ENCODE peak calls at places on chromosomes 1 and 21, in six cellular contexts. One of them, this sample, is unnamed.

GRCh38 chr1:178740924-178741323 is 15.9 kb downstream of the RALGPS2 start:
- ATAC-seq in left cardiac atrium: no peak
- ATAC-seq in stimulated activated naive B cell treated with anti-CD40 and anti-IgM and Interleukin-4, amounts not matched to agents 10 μg/mL and 1 μg/mL and 100 μg/mL, for 72 hours: no peak
- ATAC-seq in activated naive CD8-positive, alpha-beta T cell treated with anti-CD3 and anti-CD28 coated beads, Interleukin-2, amount 50 U/mL, for 24 hours: no peak
- ATAC-seq in PC-3: no peak
- ATAC-seq in activated CD4-positive, alpha-beta T cell treated with anti-CD3 and anti-CD28 coated beads for 36 hours: peak; percentile 39
- ATAC-seq in this sample: no peak

GRCh38 chr1:11109361-11109760 is 9.7 kb upstream of the EXOSC10 start:
- ATAC-seq in activated CD4-positive, alpha-beta T cell treated with anti-CD3 and anti-CD28 coated beads for 36 hours: no peak
- ATAC-seq in left cardiac atrium: no peak
- ATAC-seq in activated naive CD8-positive, alpha-beta T cell treated with anti-CD3 and anti-CD28 coated beads, Interleukin-2, amount 50 U/mL, for 24 hours: no peak
- ATAC-seq in stimulated activated naive B cell treated with anti-CD40 and anti-IgM and Interleukin-4, amounts not matched to agents 10 μg/mL and 1 μg/mL and 100 μg/mL, for 72 hours: no peak
- ATAC-seq in PC-3: no peak
- ATAC-seq in this sample: no peak

GRCh38 chr1:212678456-212679410 is 20.9 kb downstream of the BATF3 start:
- ATAC-seq in activated CD4-positive, alpha-beta T cell treated with anti-CD3 and anti-CD28 coated beads for 36 hours: peak; percentile 71
- ATAC-seq in stimulated activated naive B cell treated with anti-CD40 and anti-IgM and Interleukin-4, amounts not matched to agents 10 μg/mL and 1 μg/mL and 100 μg/mL, for 72 hours: peak; percentile 84
- ATAC-seq in left cardiac atrium: no peak
- ATAC-seq in PC-3: no peak
- ATAC-seq in activated naive CD8-positive, alpha-beta T cell treated with anti-CD3 and anti-CD28 coated beads, Interleukin-2, amount 50 U/mL, for 24 hours: peak; percentile 59
- ATAC-seq in this sample: peak; percentile 75

GRCh38 chr1:18452550-18452949 is 28.2 kb upstream of the KLHDC7A start:
- ATAC-seq in left cardiac atrium: no peak
- ATAC-seq in activated CD4-positive, alpha-beta T cell treated with anti-CD3 and anti-CD28 coated beads for 36 hours: peak; percentile 51
- ATAC-seq in PC-3: no peak
- ATAC-seq in activated naive CD8-positive, alpha-beta T cell treated with anti-CD3 and anti-CD28 coated beads, Interleukin-2, amount 50 U/mL, for 24 hours: peak; percentile 40
- ATAC-seq in stimulated activated naive B cell treated with anti-CD40 and anti-IgM and Interleukin-4, amounts not matched to agents 10 μg/mL and 1 μg/mL and 100 μg/mL, for 72 hours: peak; percentile 60
- ATAC-seq in this sample: peak; percentile 56

GRCh38 chr1:101112051-101112770 is 86.6 kb upstream of the DPH5 start:
- ATAC-seq in activated CD4-positive, alpha-beta T cell treated with anti-CD3 and anti-CD28 coated beads for 36 hours: peak; percentile 88
- ATAC-seq in activated naive CD8-positive, alpha-beta T cell treated with anti-CD3 and anti-CD28 coated beads, Interleukin-2, amount 50 U/mL, for 24 hours: peak; percentile 85
- ATAC-seq in left cardiac atrium: peak; percentile 86
- ATAC-seq in stimulated activated naive B cell treated with anti-CD40 and anti-IgM and Interleukin-4, amounts not matched to agents 10 μg/mL and 1 μg/mL and 100 μg/mL, for 72 hours: peak; percentile 100
- ATAC-seq in PC-3: no peak
- ATAC-seq in this sample: peak; percentile 95

GRCh38 chr1:46020005-46020404 is 112.4 kb downstream of the PIK3R3 start:
- ATAC-seq in activated naive CD8-positive, alpha-beta T cell treated with anti-CD3 and anti-CD28 coated beads, Interleukin-2, amount 50 U/mL, for 24 hours: no peak
- ATAC-seq in stimulated activated naive B cell treated with anti-CD40 and anti-IgM and Interleukin-4, amounts not matched to agents 10 μg/mL and 1 μg/mL and 100 μg/mL, for 72 hours: no peak
- ATAC-seq in left cardiac atrium: no peak
- ATAC-seq in PC-3: no peak
- ATAC-seq in activated CD4-positive, alpha-beta T cell treated with anti-CD3 and anti-CD28 coated beads for 36 hours: no peak
- ATAC-seq in this sample: no peak

GRCh38 chr1:24236170-24237045 is 49.3 kb upstream of the IFNLR1 start:
- ATAC-seq in PC-3: peak; percentile 95
- ATAC-seq in activated CD4-positive, alpha-beta T cell treated with anti-CD3 and anti-CD28 coated beads for 36 hours: peak; percentile 100
- ATAC-seq in stimulated activated naive B cell treated with anti-CD40 and anti-IgM and Interleukin-4, amounts not matched to agents 10 μg/mL and 1 μg/mL and 100 μg/mL, for 72 hours: peak; percentile 78
- ATAC-seq in left cardiac atrium: peak; percentile 98
- ATAC-seq in activated naive CD8-positive, alpha-beta T cell treated with anti-CD3 and anti-CD28 coated beads, Interleukin-2, amount 50 U/mL, for 24 hours: peak; percentile 100
- ATAC-seq in this sample: peak; percentile 100

GRCh38 chr1:65476327-65476726 is 55.9 kb downstream of the LEPR start:
- ATAC-seq in activated naive CD8-positive, alpha-beta T cell treated with anti-CD3 and anti-CD28 coated beads, Interleukin-2, amount 50 U/mL, for 24 hours: no peak
- ATAC-seq in stimulated activated naive B cell treated with anti-CD40 and anti-IgM and Interleukin-4, amounts not matched to agents 10 μg/mL and 1 μg/mL and 100 μg/mL, for 72 hours: no peak
- ATAC-seq in left cardiac atrium: no peak
- ATAC-seq in PC-3: no peak
- ATAC-seq in activated CD4-positive, alpha-beta T cell treated with anti-CD3 and anti-CD28 coated beads for 36 hours: no peak
- ATAC-seq in this sample: no peak

GRCh38 chr21:39951183-39952101 is 84.2 kb downstream of the PCP4 start:
- ATAC-seq in stimulated activated naive B cell treated with anti-CD40 and anti-IgM and Interleukin-4, amounts not matched to agents 10 μg/mL and 1 μg/mL and 100 μg/mL, for 72 hours: no peak
- ATAC-seq in PC-3: no peak
- ATAC-seq in activated naive CD8-positive, alpha-beta T cell treated with anti-CD3 and anti-CD28 coated beads, Interleukin-2, amount 50 U/mL, for 24 hours: no peak
- ATAC-seq in activated CD4-positive, alpha-beta T cell treated with anti-CD3 and anti-CD28 coated beads for 36 hours: no peak
- ATAC-seq in left cardiac atrium: peak; percentile 61
- ATAC-seq in this sample: no peak

GRCh38 chr1:89352421-89352820 is 11.4 kb upstream of the GBP6 start:
- ATAC-seq in PC-3: no peak
- ATAC-seq in stimulated activated naive B cell treated with anti-CD40 and anti-IgM and Interleukin-4, amounts not matched to agents 10 μg/mL and 1 μg/mL and 100 μg/mL, for 72 hours: no peak
- ATAC-seq in activated naive CD8-positive, alpha-beta T cell treated with anti-CD3 and anti-CD28 coated beads, Interleukin-2, amount 50 U/mL, for 24 hours: no peak
- ATAC-seq in activated CD4-positive, alpha-beta T cell treated with anti-CD3 and anti-CD28 coated beads for 36 hours: peak; percentile 66
- ATAC-seq in left cardiac atrium: no peak
- ATAC-seq in this sample: peak; percentile 52

GRCh38 chr1:170388489-170388888 is 143.5 kb upstream of the GORAB start:
- ATAC-seq in activated naive CD8-positive, alpha-beta T cell treated with anti-CD3 and anti-CD28 coated beads, Interleukin-2, amount 50 U/mL, for 24 hours: no peak
- ATAC-seq in PC-3: no peak
- ATAC-seq in left cardiac atrium: no peak
- ATAC-seq in stimulated activated naive B cell treated with anti-CD40 and anti-IgM and Interleukin-4, amounts not matched to agents 10 μg/mL and 1 μg/mL and 100 μg/mL, for 72 hours: no peak
- ATAC-seq in activated CD4-positive, alpha-beta T cell treated with anti-CD3 and anti-CD28 coated beads for 36 hours: no peak
- ATAC-seq in this sample: no peak

GRCh38 chr1:234755449-234755863 is 145.5 kb upstream of the IRF2BP2 start:
- ATAC-seq in activated naive CD8-positive, alpha-beta T cell treated with anti-CD3 and anti-CD28 coated beads, Interleukin-2, amount 50 U/mL, for 24 hours: no peak
- ATAC-seq in stimulated activated naive B cell treated with anti-CD40 and anti-IgM and Interleukin-4, amounts not matched to agents 10 μg/mL and 1 μg/mL and 100 μg/mL, for 72 hours: no peak
- ATAC-seq in left cardiac atrium: peak; percentile 94
- ATAC-seq in activated CD4-positive, alpha-beta T cell treated with anti-CD3 and anti-CD28 coated beads for 36 hours: no peak
- ATAC-seq in PC-3: no peak
- ATAC-seq in this sample: no peak

GRCh38 chr1:24279590-24280232 is 39.4 kb upstream of the GRHL3 start:
- ATAC-seq in left cardiac atrium: no peak
- ATAC-seq in PC-3: no peak
- ATAC-seq in activated CD4-positive, alpha-beta T cell treated with anti-CD3 and anti-CD28 coated beads for 36 hours: no peak
- ATAC-seq in stimulated activated naive B cell treated with anti-CD40 and anti-IgM and Interleukin-4, amounts not matched to agents 10 μg/mL and 1 μg/mL and 100 μg/mL, for 72 hours: no peak
- ATAC-seq in activated naive CD8-positive, alpha-beta T cell treated with anti-CD3 and anti-CD28 coated beads, Interleukin-2, amount 50 U/mL, for 24 hours: no peak
- ATAC-seq in this sample: no peak

GRCh38 chr1:247471445-247472016 is 13.6 kb upstream of the OR2B11 start:
- ATAC-seq in PC-3: no peak
- ATAC-seq in stimulated activated naive B cell treated with anti-CD40 and anti-IgM and Interleukin-4, amounts not matched to agents 10 μg/mL and 1 μg/mL and 100 μg/mL, for 72 hours: no peak
- ATAC-seq in activated naive CD8-positive, alpha-beta T cell treated with anti-CD3 and anti-CD28 coated beads, Interleukin-2, amount 50 U/mL, for 24 hours: no peak
- ATAC-seq in activated CD4-positive, alpha-beta T cell treated with anti-CD3 and anti-CD28 coated beads for 36 hours: no peak
- ATAC-seq in left cardiac atrium: no peak
- ATAC-seq in this sample: no peak

GRCh38 chr1:148372731-148373130 is 110.4 kb downstream of the PPIAL4G start:
- ATAC-seq in PC-3: peak; percentile 85
- ATAC-seq in left cardiac atrium: no peak
- ATAC-seq in stimulated activated naive B cell treated with anti-CD40 and anti-IgM and Interleukin-4, amounts not matched to agents 10 μg/mL and 1 μg/mL and 100 μg/mL, for 72 hours: peak; percentile 23
- ATAC-seq in activated CD4-positive, alpha-beta T cell treated with anti-CD3 and anti-CD28 coated beads for 36 hours: peak; percentile 77
- ATAC-seq in activated naive CD8-positive, alpha-beta T cell treated with anti-CD3 and anti-CD28 coated beads, Interleukin-2, amount 50 U/mL, for 24 hours: peak; percentile 83
- ATAC-seq in this sample: peak; percentile 80

GRCh38 chr1:40151457-40152079 is 9.6 kb upstream of the RLF start:
- ATAC-seq in PC-3: no peak
- ATAC-seq in stimulated activated naive B cell treated with anti-CD40 and anti-IgM and Interleukin-4, amounts not matched to agents 10 μg/mL and 1 μg/mL and 100 μg/mL, for 72 hours: no peak
- ATAC-seq in activated naive CD8-positive, alpha-beta T cell treated with anti-CD3 and anti-CD28 coated beads, Interleukin-2, amount 50 U/mL, for 24 hours: no peak
- ATAC-seq in left cardiac atrium: no peak
- ATAC-seq in activated CD4-positive, alpha-beta T cell treated with anti-CD3 and anti-CD28 coated beads for 36 hours: no peak
- ATAC-seq in this sample: peak; percentile 74

GRCh38 chr1:231642600-231643332 is 16.2 kb downstream of the DISC1 start:
- ATAC-seq in left cardiac atrium: peak; percentile 38
- ATAC-seq in activated naive CD8-positive, alpha-beta T cell treated with anti-CD3 and anti-CD28 coated beads, Interleukin-2, amount 50 U/mL, for 24 hours: no peak
- ATAC-seq in PC-3: no peak
- ATAC-seq in stimulated activated naive B cell treated with anti-CD40 and anti-IgM and Interleukin-4, amounts not matched to agents 10 μg/mL and 1 μg/mL and 100 μg/mL, for 72 hours: no peak
- ATAC-seq in activated CD4-positive, alpha-beta T cell treated with anti-CD3 and anti-CD28 coated beads for 36 hours: no peak
- ATAC-seq in this sample: no peak

GRCh38 chr1:26335774-26336476 is 18.0 kb downstream of the CRYBG2 start:
- ATAC-seq in left cardiac atrium: peak; percentile 12
- ATAC-seq in activated CD4-positive, alpha-beta T cell treated with anti-CD3 and anti-CD28 coated beads for 36 hours: peak; percentile 6
- ATAC-seq in PC-3: peak; percentile 29
- ATAC-seq in activated naive CD8-positive, alpha-beta T cell treated with anti-CD3 and anti-CD28 coated beads, Interleukin-2, amount 50 U/mL, for 24 hours: no peak
- ATAC-seq in stimulated activated naive B cell treated with anti-CD40 and anti-IgM and Interleukin-4, amounts not matched to agents 10 μg/mL and 1 μg/mL and 100 μg/mL, for 72 hours: peak; percentile 2
- ATAC-seq in this sample: peak; percentile 13

GRCh38 chr1:17255336-17255735 is 6.4 kb downstream of the PADI3 start:
- ATAC-seq in activated CD4-positive, alpha-beta T cell treated with anti-CD3 and anti-CD28 coated beads for 36 hours: no peak
- ATAC-seq in stimulated activated naive B cell treated with anti-CD40 and anti-IgM and Interleukin-4, amounts not matched to agents 10 μg/mL and 1 μg/mL and 100 μg/mL, for 72 hours: no peak
- ATAC-seq in left cardiac atrium: no peak
- ATAC-seq in PC-3: no peak
- ATAC-seq in activated naive CD8-positive, alpha-beta T cell treated with anti-CD3 and anti-CD28 coated beads, Interleukin-2, amount 50 U/mL, for 24 hours: no peak
- ATAC-seq in this sample: no peak